ENCODE peak calls at places on chromosomes 2 and 18, in nine cellular contexts. D is GM12878, N is A549, V is K562, Q is GM23338, C is HCT116, G is HL-60, T is SK-N-SH, X is HepG2. H is an unnamed sample.

GRCh38 chr2:15363734-15364133 is 197.4 kb downstream of the NBAS start:
- DNase-seq in D (no peak), N (no peak), V (no peak), Q (no peak), C (no peak), G (no peak), T (no peak), X (no peak), H (no peak)

GRCh38 chr18:33605250-33605649 is 27.2 kb downstream of the ASXL3 start:
- DNase-seq in D (no peak), N (no peak), V (no peak), Q (no peak), C (no peak), G (no peak), T (no peak), X (no peak), H (no peak)

GRCh38 chr2:127196998-127197397 is 23.1 kb downstream of the CYP27C1 start:
- DNase-seq in D (peak), N (peak), V (peak), Q (peak), C (peak), G (peak), T (no peak), X (peak), H (no peak)

GRCh38 chr2:203583696-203584095 is 48.6 kb upstream of the RAPH1 start:
- DNase-seq in D (peak), N (peak), V (no peak), Q (no peak), C (no peak), G (no peak), T (no peak), X (no peak), H (peak)

GRCh38 chr2:199485732-199486335 is 28.1 kb upstream of the SATB2 start:
- DNase-seq in D (no peak), N (peak), V (peak), Q (peak), C (peak), G (peak), T (no peak), X (peak), H (no peak)

GRCh38 chr2:195756218-195756941 is 99.4 kb downstream of the SLC39A10 start:
- DNase-seq in D (no peak), N (no peak), V (no peak), Q (no peak), C (peak), G (no peak), T (no peak), X (no peak), H (peak)

GRCh38 chr2:145040433-145040832 is 520.5 kb upstream of the ZEB2 start:
- DNase-seq in D (no peak), N (no peak), V (no peak), Q (no peak), C (no peak), G (no peak), T (no peak), X (no peak), H (no peak)

GRCh38 chr18:76476665-76477561 is 18.1 kb downstream of the ZNF516 start:
- DNase-seq in D (no peak), N (peak), V (peak), Q (no peak), C (no peak), G (peak), T (no peak), X (peak), H (no peak)

GRCh38 chr2:195574305-195574704 is 82.7 kb upstream of the SLC39A10 start:
- DNase-seq in D (no peak), N (no peak), V (no peak), Q (no peak), C (no peak), G (no peak), T (no peak), X (no peak), H (no peak)

GRCh38 chr18:7566587-7567486 is at the start of gene PTPRM:
- DNase-seq in D (no peak), N (peak), V (peak), Q (peak), C (peak), G (peak), T (peak), X (peak), H (no peak)

GRCh38 chr2:42967959-42968674 is 175.7 kb upstream of the HAAO start:
- DNase-seq in D (no peak), N (no peak), V (peak), Q (no peak), C (no peak), G (no peak), T (peak), X (no peak), H (no peak)

GRCh38 chr2:16591370-16591933 is 74.2 kb downstream of the CYRIA start:
- DNase-seq in D (no peak), N (no peak), V (no peak), Q (no peak), C (no peak), G (no peak), T (no peak), X (no peak), H (no peak)

GRCh38 chr18:72762505-72763122 is 105.2 kb downstream of the NETO1 start:
- DNase-seq in D (peak), N (peak), V (peak), Q (peak), C (peak), G (peak), T (peak), X (peak), H (peak)

GRCh38 chr18:10121028-10121427 is 207.2 kb downstream of the VAPA start:
- DNase-seq in D (no peak), N (no peak), V (no peak), Q (no peak), C (no peak), G (no peak), T (no peak), X (no peak), H (no peak)

GRCh38 chr2:9440058-9440727 is 16.7 kb downstream of the CPSF3 start:
- DNase-seq in D (no peak), N (no peak), V (no peak), Q (no peak), C (no peak), G (no peak), T (no peak), X (no peak), H (no peak)

GRCh38 chr18:22214731-22215528 is 45.5 kb downstream of the GATA6 start:
- DNase-seq in D (no peak), N (peak), V (no peak), Q (no peak), C (no peak), G (no peak), T (no peak), X (no peak), H (no peak)

GRCh38 chr2:197028230-197028629 is 101.7 kb upstream of the PGAP1 start:
- DNase-seq in D (no peak), N (peak), V (no peak), Q (no peak), C (peak), G (no peak), T (no peak), X (peak), H (peak)

GRCh38 chr2:189142893-189143759 is 36.4 kb downstream of the COL5A2 start:
- DNase-seq in D (peak), N (peak), V (peak), Q (peak), C (peak), G (peak), T (no peak), X (peak), H (peak)

GRCh38 chr2:1884933-1885580 is 140.7 kb upstream of the PXDN start:
- DNase-seq in D (no peak), N (no peak), V (no peak), Q (no peak), C (no peak), G (no peak), T (no peak), X (no peak), H (no peak)
- TF ChIP-seq REST in D (no peak), N (no peak), V (no peak), Q (no peak), C (no peak), G (no peak), T (no peak), X (no peak), H (no peak)

DNA sequence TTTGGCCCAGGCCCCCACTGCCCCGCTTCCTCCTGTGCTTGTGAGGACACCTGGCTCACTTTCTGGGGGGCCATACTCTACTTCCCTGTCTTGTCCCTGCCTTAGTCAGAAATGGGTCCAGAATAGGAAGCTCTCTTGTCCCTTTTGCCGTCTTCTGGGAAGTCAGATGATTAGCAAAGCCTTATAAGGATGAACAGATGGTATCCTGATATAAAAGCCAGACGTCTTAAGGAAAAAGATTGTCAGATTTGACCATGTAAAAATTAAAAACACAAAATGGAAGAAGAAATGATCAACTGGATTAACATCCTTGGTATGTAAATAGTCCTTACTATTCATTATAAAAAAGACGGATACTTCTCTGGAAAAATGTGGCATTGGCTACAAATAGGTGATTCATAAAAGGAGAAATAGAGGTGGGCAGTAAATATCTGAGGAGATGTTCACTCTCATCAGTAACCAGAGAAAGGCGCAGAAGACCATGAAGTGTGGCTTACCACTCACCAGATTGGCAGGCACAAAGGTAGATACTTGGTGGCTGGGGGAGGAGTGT is 33.8 kb upstream of the SCLY start:
- DNase-seq in D (no peak), N (no peak), V (no peak), Q (no peak), C (no peak), G (no peak), T (no peak), X (no peak), H (no peak)
- TF ChIP-seq REST in D (no peak), N (no peak), V (no peak), Q (no peak), C (no peak), G (no peak), T (no peak), X (no peak), H (no peak)

DNA sequence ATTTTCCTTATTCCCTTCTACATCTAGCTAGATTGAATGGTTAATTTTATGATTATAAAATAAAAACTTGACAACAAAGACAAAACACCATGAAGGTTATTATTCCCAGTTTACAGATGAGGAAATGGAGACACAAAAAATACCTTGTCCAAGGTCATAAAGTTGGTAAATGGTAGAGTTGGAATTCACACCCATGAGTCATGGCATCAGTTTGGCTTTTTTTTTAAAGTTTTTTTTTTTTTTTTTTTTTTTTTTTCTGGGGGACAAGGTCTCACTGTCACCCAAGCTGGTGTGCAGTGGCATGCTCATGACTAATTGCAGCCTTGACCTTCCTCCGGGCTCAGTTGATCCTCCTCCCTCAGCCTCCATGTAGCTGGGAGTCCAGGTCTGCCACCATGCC is 70.0 kb downstream of the MTX2 start:
- DNase-seq in D (no peak), N (no peak), V (no peak), Q (no peak), C (no peak), G (no peak), T (no peak), X (peak), H (no peak)
- TF ChIP-seq REST in D (no peak), N (no peak), V (no peak), Q (no peak), C (no peak), G (no peak), T (no peak), X (no peak), H (no peak)

GRCh38 chr2:216286616-216287231 is 85.6 kb downstream of the MARCHF4 start:
- DNase-seq in D (no peak), N (peak), V (no peak), Q (no peak), C (no peak), G (no peak), T (no peak), X (no peak), H (no peak)
- TF ChIP-seq REST in D (no peak), N (no peak), V (no peak), Q (no peak), C (no peak), G (no peak), T (no peak), X (no peak), H (no peak)

GRCh38 chr2:190318514-190318913 is 1.1 kb downstream of the HIBCH start:
- DNase-seq in D (no peak), N (no peak), V (no peak), Q (no peak), C (no peak), G (no peak), T (no peak), X (no peak), H (no peak)

GRCh38 chr2:190311893-190312634 is 7.6 kb downstream of the HIBCH start:
- DNase-seq in D (no peak), N (no peak), V (no peak), Q (no peak), C (no peak), G (no peak), T (no peak), X (no peak), H (no peak)

GRCh38 chr2:190318931-190319556 is 582 bp downstream of the HIBCH start:
- DNase-seq in D (no peak), N (no peak), V (no peak), Q (peak), C (no peak), G (peak), T (peak), X (no peak), H (no peak)

GRCh38 chr2:190315273-190315672 is 4.4 kb downstream of the HIBCH start:
- DNase-seq in D (no peak), N (no peak), V (no peak), Q (no peak), C (no peak), G (no peak), T (no peak), X (no peak), H (no peak)

DNA sequence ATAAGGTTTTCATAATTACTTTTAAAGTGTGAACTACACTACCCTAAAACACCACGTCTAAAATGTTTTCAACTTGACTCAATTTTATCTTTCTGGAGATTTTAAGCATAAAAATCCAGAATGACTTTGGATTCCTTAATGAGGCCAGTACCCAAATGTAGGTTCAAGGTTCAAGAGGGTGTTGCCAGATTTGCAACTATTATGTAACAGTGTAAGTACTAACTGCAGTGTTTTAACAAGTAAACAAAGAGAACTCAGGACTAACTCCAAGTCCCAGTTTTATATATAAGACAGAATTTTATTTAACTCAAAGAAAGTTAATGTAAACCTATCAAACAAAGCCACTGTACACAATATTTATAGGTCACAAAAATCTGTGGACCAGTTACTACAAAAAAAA is 5.7 kb downstream of the HIBCH start:
- DNase-seq in D (no peak), N (no peak), V (no peak), Q (no peak), C (no peak), G (no peak), T (no peak), X (no peak), H (no peak)
- TF ChIP-seq REST in D (no peak), N (no peak), V (no peak), Q (no peak), C (no peak), G (no peak), T (no peak), X (no peak), H (no peak)

H was measured in Panc1.